ENCODE peak calls at places on chromosomes 7 and 10, in five cellular contexts. One of them, this sample, is unnamed.

GRCh38 chr7:132544025-132544424 is 32.2 kb downstream of the PLXNA4 start:
- DNase-seq in stimulated activated CD4-positive, alpha-beta T cell treated with anti-CD3 and anti-CD28 coated beads, Interleukin-1b, Interleukin-23, amount 100 ng/mL, for 48 hours: no peak
- DNase-seq in germinal center: no peak
- DNase-seq in effector CD4-positive, alpha-beta T cell: no peak
- DNase-seq in NAMALWA: no peak
- DNase-seq in this sample: no peak

GRCh38 chr7:112449353-112449752 is 907 bp upstream of the IFRD1 start:
- DNase-seq in germinal center: no peak
- DNase-seq in effector CD4-positive, alpha-beta T cell: peak; percentile 30
- DNase-seq in NAMALWA: peak; percentile 37
- DNase-seq in stimulated activated CD4-positive, alpha-beta T cell treated with anti-CD3 and anti-CD28 coated beads, Interleukin-1b, Interleukin-23, amount 100 ng/mL, for 48 hours: peak; percentile 72
- DNase-seq in this sample: no peak

GRCh38 chr10:96124230-96125141 is 5.6 kb upstream of the ZNF518A start:
- DNase-seq in NAMALWA: peak; percentile 76
- DNase-seq in effector CD4-positive, alpha-beta T cell: no peak
- DNase-seq in stimulated activated CD4-positive, alpha-beta T cell treated with anti-CD3 and anti-CD28 coated beads, Interleukin-1b, Interleukin-23, amount 100 ng/mL, for 48 hours: no peak
- DNase-seq in germinal center: no peak
- DNase-seq in this sample: no peak

GRCh38 chr10:102744374-102745051 is 765 bp downstream of the WBP1L start:
- DNase-seq in germinal center: peak; percentile 23
- DNase-seq in NAMALWA: peak; percentile 47
- DNase-seq in stimulated activated CD4-positive, alpha-beta T cell treated with anti-CD3 and anti-CD28 coated beads, Interleukin-1b, Interleukin-23, amount 100 ng/mL, for 48 hours: peak; percentile 19
- DNase-seq in effector CD4-positive, alpha-beta T cell: no peak
- DNase-seq in this sample: no peak

GRCh38 chr7:102431617-102432298 is 1.6 kb upstream of the ORAI2 start:
- DNase-seq in germinal center: peak; percentile 71
- DNase-seq in stimulated activated CD4-positive, alpha-beta T cell treated with anti-CD3 and anti-CD28 coated beads, Interleukin-1b, Interleukin-23, amount 100 ng/mL, for 48 hours: peak; percentile 55
- DNase-seq in effector CD4-positive, alpha-beta T cell: peak; percentile 61
- DNase-seq in NAMALWA: peak; percentile 77
- DNase-seq in this sample: no peak

GRCh38 chr7:130869918-130870317 is 135.9 kb upstream of the KLF14 start:
- DNase-seq in germinal center: no peak
- DNase-seq in effector CD4-positive, alpha-beta T cell: no peak
- DNase-seq in stimulated activated CD4-positive, alpha-beta T cell treated with anti-CD3 and anti-CD28 coated beads, Interleukin-1b, Interleukin-23, amount 100 ng/mL, for 48 hours: no peak
- DNase-seq in NAMALWA: no peak
- DNase-seq in this sample: no peak

GRCh38 chr7:84837405-84837804 is 349.5 kb downstream of the SEMA3D start:
- DNase-seq in stimulated activated CD4-positive, alpha-beta T cell treated with anti-CD3 and anti-CD28 coated beads, Interleukin-1b, Interleukin-23, amount 100 ng/mL, for 48 hours: no peak
- DNase-seq in NAMALWA: no peak
- DNase-seq in germinal center: no peak
- DNase-seq in effector CD4-positive, alpha-beta T cell: no peak
- DNase-seq in this sample: no peak

GRCh38 chr7:140506788-140507464 is 27.6 kb upstream of the MKRN1 start:
- DNase-seq in germinal center: no peak
- DNase-seq in effector CD4-positive, alpha-beta T cell: no peak
- DNase-seq in NAMALWA: no peak
- DNase-seq in stimulated activated CD4-positive, alpha-beta T cell treated with anti-CD3 and anti-CD28 coated beads, Interleukin-1b, Interleukin-23, amount 100 ng/mL, for 48 hours: no peak
- DNase-seq in this sample: no peak

GRCh38 chr7:10237306-10237705 is 736.4 kb upstream of the PHF14 start:
- DNase-seq in germinal center: no peak
- DNase-seq in stimulated activated CD4-positive, alpha-beta T cell treated with anti-CD3 and anti-CD28 coated beads, Interleukin-1b, Interleukin-23, amount 100 ng/mL, for 48 hours: no peak
- DNase-seq in NAMALWA: no peak
- DNase-seq in effector CD4-positive, alpha-beta T cell: no peak
- DNase-seq in this sample: no peak

GRCh38 chr10:73083234-73083633 is 13.4 kb downstream of the P4HA1 start:
- DNase-seq in NAMALWA: no peak
- DNase-seq in effector CD4-positive, alpha-beta T cell: no peak
- DNase-seq in stimulated activated CD4-positive, alpha-beta T cell treated with anti-CD3 and anti-CD28 coated beads, Interleukin-1b, Interleukin-23, amount 100 ng/mL, for 48 hours: no peak
- DNase-seq in germinal center: no peak
- DNase-seq in this sample: no peak

GRCh38 chr10:101816375-101816773 is 1.9 kb downstream of the OGA start:
- DNase-seq in NAMALWA: peak; percentile 27
- DNase-seq in effector CD4-positive, alpha-beta T cell: no peak
- DNase-seq in stimulated activated CD4-positive, alpha-beta T cell treated with anti-CD3 and anti-CD28 coated beads, Interleukin-1b, Interleukin-23, amount 100 ng/mL, for 48 hours: no peak
- DNase-seq in germinal center: no peak
- DNase-seq in this sample: no peak

GRCh38 chr10:90674927-90675326 is 182.9 kb downstream of the HTR7 start:
- DNase-seq in NAMALWA: no peak
- DNase-seq in effector CD4-positive, alpha-beta T cell: no peak
- DNase-seq in stimulated activated CD4-positive, alpha-beta T cell treated with anti-CD3 and anti-CD28 coated beads, Interleukin-1b, Interleukin-23, amount 100 ng/mL, for 48 hours: no peak
- DNase-seq in germinal center: no peak
- DNase-seq in this sample: no peak

GRCh38 chr10:63699785-63700184 is 178.6 kb downstream of the REEP3 start:
- DNase-seq in stimulated activated CD4-positive, alpha-beta T cell treated with anti-CD3 and anti-CD28 coated beads, Interleukin-1b, Interleukin-23, amount 100 ng/mL, for 48 hours: no peak
- DNase-seq in NAMALWA: no peak
- DNase-seq in effector CD4-positive, alpha-beta T cell: no peak
- DNase-seq in germinal center: no peak
- DNase-seq in this sample: no peak

GRCh38 chr7:96479015-96479645 is 157.2 kb upstream of the SLC25A13 start:
- DNase-seq in effector CD4-positive, alpha-beta T cell: no peak
- DNase-seq in germinal center: no peak
- DNase-seq in NAMALWA: no peak
- DNase-seq in stimulated activated CD4-positive, alpha-beta T cell treated with anti-CD3 and anti-CD28 coated beads, Interleukin-1b, Interleukin-23, amount 100 ng/mL, for 48 hours: no peak
- DNase-seq in this sample: no peak

GRCh38 chr7:132456418-132456817 is 119.9 kb downstream of the PLXNA4 start:
- DNase-seq in germinal center: no peak
- DNase-seq in stimulated activated CD4-positive, alpha-beta T cell treated with anti-CD3 and anti-CD28 coated beads, Interleukin-1b, Interleukin-23, amount 100 ng/mL, for 48 hours: no peak
- DNase-seq in effector CD4-positive, alpha-beta T cell: no peak
- DNase-seq in NAMALWA: no peak
- DNase-seq in this sample: no peak

GRCh38 chr10:119136084-119136483 is 29.4 kb downstream of the SFXN4 start:
- DNase-seq in stimulated activated CD4-positive, alpha-beta T cell treated with anti-CD3 and anti-CD28 coated beads, Interleukin-1b, Interleukin-23, amount 100 ng/mL, for 48 hours: no peak
- DNase-seq in effector CD4-positive, alpha-beta T cell: no peak
- DNase-seq in NAMALWA: no peak
- DNase-seq in germinal center: no peak
- DNase-seq in this sample: no peak

GRCh38 chr7:116598846-116599245 is 73.2 kb upstream of the MET start:
- DNase-seq in effector CD4-positive, alpha-beta T cell: no peak
- DNase-seq in stimulated activated CD4-positive, alpha-beta T cell treated with anti-CD3 and anti-CD28 coated beads, Interleukin-1b, Interleukin-23, amount 100 ng/mL, for 48 hours: no peak
- DNase-seq in germinal center: no peak
- DNase-seq in NAMALWA: no peak
- DNase-seq in this sample: no peak

GRCh38 chr10:62045765-62046521 is 144.4 kb downstream of the ARID5B start:
- DNase-seq in NAMALWA: peak; percentile 59
- DNase-seq in germinal center: no peak
- DNase-seq in effector CD4-positive, alpha-beta T cell: no peak
- DNase-seq in stimulated activated CD4-positive, alpha-beta T cell treated with anti-CD3 and anti-CD28 coated beads, Interleukin-1b, Interleukin-23, amount 100 ng/mL, for 48 hours: no peak
- DNase-seq in this sample: no peak

GRCh38 chr10:97195654-97196212 is 10.0 kb upstream of the SLIT1 start:
- DNase-seq in NAMALWA: no peak
- DNase-seq in effector CD4-positive, alpha-beta T cell: no peak
- DNase-seq in germinal center: no peak
- DNase-seq in stimulated activated CD4-positive, alpha-beta T cell treated with anti-CD3 and anti-CD28 coated beads, Interleukin-1b, Interleukin-23, amount 100 ng/mL, for 48 hours: no peak
- DNase-seq in this sample: no peak

GRCh38 chr7:138352570-138353461 is 107.2 kb upstream of the TRIM24 start:
- DNase-seq in stimulated activated CD4-positive, alpha-beta T cell treated with anti-CD3 and anti-CD28 coated beads, Interleukin-1b, Interleukin-23, amount 100 ng/mL, for 48 hours: no peak
- DNase-seq in NAMALWA: no peak
- DNase-seq in germinal center: no peak
- DNase-seq in effector CD4-positive, alpha-beta T cell: no peak
- DNase-seq in this sample: no peak